ENCODE peak calls at places on chromosomes 12 and 14, in seven cellular contexts. Z is mammary epithelial cell, P is tibial artery, M is aorta, N is AG10803, I is testis, E is neural progenitor cell. H is an unnamed sample.

GRCh38 chr12:107344035-107344808 is 250.9 kb upstream of the CRY1 start:
- DNase-seq in Z (peak; percentile 91), P (no peak), M (no peak), N (peak; percentile 32), I (no peak), E (no peak), H (no peak)

GRCh38 chr12:25723286-25723685 is 170.2 kb upstream of the LMNTD1 start:
- DNase-seq in Z (no peak), P (no peak), M (no peak), N (peak; percentile 40), I (no peak), E (no peak), H (no peak)

GRCh38 chr12:13450231-13451080 is 253.9 kb downstream of the EMP1 start:
- DNase-seq in Z (no peak), P (no peak), M (no peak), N (no peak), I (no peak), E (no peak), H (no peak)

GRCh38 chr12:124646385-124647230 is 79.2 kb upstream of the NCOR2 start:
- DNase-seq in Z (no peak), P (no peak), M (no peak), N (no peak), I (no peak), E (no peak), H (no peak)

GRCh38 chr14:96138241-96138640 is 66.4 kb upstream of the BDKRB2 start:
- DNase-seq in Z (no peak), P (no peak), M (no peak), N (peak; percentile 14), I (no peak), E (no peak), H (no peak)

GRCh38 chr14:90726656-90727055 is 89.6 kb downstream of the TTC7B start:
- DNase-seq in Z (peak; percentile 29), P (peak; percentile 81), M (no peak), N (peak; percentile 73), I (no peak), E (peak; percentile 64), H (no peak)

GRCh38 chr12:52647601-52648000 is 4.4 kb downstream of the KRT2 start:
- DNase-seq in Z (no peak), P (no peak), M (no peak), N (no peak), I (no peak), E (no peak), H (no peak)

GRCh38 chr14:91129261-91129660 is 15.4 kb downstream of the DGLUCY start:
- DNase-seq in Z (no peak), P (no peak), M (no peak), N (no peak), I (no peak), E (no peak), H (no peak)

GRCh38 chr12:29582677-29583076 is 85.2 kb upstream of the OVCH1 start:
- DNase-seq in Z (no peak), P (no peak), M (peak; percentile 77), N (no peak), I (no peak), E (no peak), H (no peak)

GRCh38 chr12:115528466-115528865 is 749.0 kb downstream of the MED13L start:
- DNase-seq in Z (no peak), P (no peak), M (no peak), N (no peak), I (no peak), E (no peak), H (no peak)

GRCh38 chr14:76708028-76708427 is 53.2 kb upstream of the VASH1 start:
- DNase-seq in Z (no peak), P (no peak), M (no peak), N (no peak), I (no peak), E (no peak), H (no peak)

GRCh38 chr12:48043771-48044170 is 39.5 kb upstream of the COL2A1 start:
- DNase-seq in Z (no peak), P (no peak), M (no peak), N (no peak), I (no peak), E (no peak), H (no peak)

GRCh38 chr14:90429764-90430163 is 32.9 kb downstream of the CALM1 start:
- DNase-seq in Z (no peak), P (no peak), M (no peak), N (no peak), I (no peak), E (no peak), H (no peak)

GRCh38 chr14:91244501-91244901 is at the start of gene GPR68:
- DNase-seq in Z (no peak), P (peak; percentile 70), M (peak; percentile 79), N (peak; percentile 84), I (peak; percentile 78), E (peak; percentile 71), H (no peak)

GRCh38 chr12:42776396-42776795 is 186.8 kb upstream of the PRICKLE1 start:
- DNase-seq in Z (no peak), P (no peak), M (no peak), N (no peak), I (no peak), E (no peak), H (no peak)

GRCh38 chr12:28226705-28227104 is 36.4 kb downstream of the CCDC91 start:
- DNase-seq in Z (no peak), P (no peak), M (no peak), N (no peak), I (no peak), E (no peak), H (no peak)

GRCh38 chr12:12859690-12860089 is 31.7 kb upstream of the GPRC5A start:
- DNase-seq in Z (peak; percentile 48), P (no peak), M (no peak), N (no peak), I (no peak), E (no peak), H (no peak)

GRCh38 chr14:72708708-72709475 is 185.0 kb downstream of the DPF3 start:
- DNase-seq in Z (peak; percentile 9), P (no peak), M (no peak), N (no peak), I (peak; percentile 52), E (peak; percentile 75), H (no peak)

GRCh38 chr14:68518910-68519686 is 273.8 kb downstream of the ZFP36L1 start:
- DNase-seq in Z (peak; percentile 59), P (no peak), M (no peak), N (no peak), I (no peak), E (no peak), H (no peak)

GRCh38 chr14:98548071-98548686 is 723.8 kb downstream of the BCL11B start:
- DNase-seq in Z (no peak), P (no peak), M (no peak), N (no peak), I (no peak), E (no peak), H (no peak)

GRCh38 chr12:13661005-13661887 is 320.2 kb downstream of the GRIN2B start:
- DNase-seq in Z (peak; percentile 30), P (peak; percentile 33), M (no peak), N (peak; percentile 72), I (peak; percentile 72), E (peak; percentile 79), H (peak; percentile 32)

GRCh38 chr14:85531141-85531593 is 1.2 kb downstream of the FLRT2 start:
- DNase-seq in Z (peak; percentile 75), P (no peak), M (peak; percentile 84), N (peak; percentile 84), I (no peak), E (peak; percentile 69), H (peak; percentile 29)

GRCh38 chr12:67589078-67589477 is 59.5 kb upstream of the DYRK2 start:
- DNase-seq in Z (no peak), P (no peak), M (no peak), N (no peak), I (no peak), E (no peak), H (no peak)

GRCh38 chr14:35992816-35993511 is 166.8 kb downstream of the BRMS1L start:
- DNase-seq in Z (no peak), P (no peak), M (no peak), N (no peak), I (no peak), E (no peak), H (no peak)

GRCh38 chr14:94679106-94679819 is 67.1 kb downstream of the SERPINA3 start:
- DNase-seq in Z (no peak), P (no peak), M (peak; percentile 45), N (no peak), I (peak; percentile 10), E (no peak), H (no peak)

GRCh38 chr12:64550758-64551157 is 59.5 kb upstream of the RASSF3 start:
- DNase-seq in Z (no peak), P (no peak), M (no peak), N (no peak), I (no peak), E (no peak), H (no peak)

GRCh38 chr12:41333988-41334387 is 145.9 kb downstream of the PDZRN4 start:
- DNase-seq in Z (no peak), P (no peak), M (no peak), N (no peak), I (no peak), E (no peak), H (peak; percentile 33)

GRCh38 chr12:95158919-95159318 is 58.3 kb downstream of the FGD6 start:
- DNase-seq in Z (no peak), P (no peak), M (no peak), N (no peak), I (no peak), E (no peak), H (no peak)
- H3K4me3 ChIP-seq in Z (no peak overlapping the region), P (no peak overlapping the region), M (no peak overlapping the region), N (no peak overlapping the region), I (no peak overlapping the region), E (no peak overlapping the region), H (no peak overlapping the region)

GRCh38 chr14:75334191-75335051 is 55.8 kb downstream of the FOS start:
- DNase-seq in Z (no peak), P (peak; percentile 62), M (no peak), N (peak; percentile 44), I (peak; percentile 71), E (no peak), H (no peak)
- H3K4me3 ChIP-seq in Z (no peak overlapping the region), P (no peak overlapping the region), M (no peak overlapping the region), N (no peak overlapping the region), I (peak overlapping the region; percentile 43), E (no peak overlapping the region), H (no peak overlapping the region)

DNA sequence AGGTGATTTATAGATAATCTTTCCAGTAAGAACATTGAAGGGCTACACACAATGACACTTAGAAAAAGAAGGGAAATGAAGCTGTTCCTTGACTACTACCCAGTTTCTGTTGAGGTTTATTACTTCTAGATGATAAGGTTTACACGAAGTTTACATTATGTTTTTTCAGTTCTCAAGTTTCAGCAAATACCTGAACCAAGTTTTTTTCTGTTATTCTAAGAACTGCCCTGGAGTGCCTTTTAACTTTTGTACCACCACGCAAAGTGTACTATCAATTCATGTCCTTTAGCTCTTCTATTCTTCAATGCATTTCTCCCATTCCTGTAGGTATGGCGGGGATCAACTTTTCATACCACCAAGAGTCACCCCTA is 5.8 kb downstream of the FBXL14 start:
- DNase-seq in Z (no peak), P (no peak), M (no peak), N (no peak), I (no peak), E (no peak), H (no peak)
- H3K4me3 ChIP-seq in Z (no peak overlapping the region), P (no peak overlapping the region), M (no peak overlapping the region), N (no peak overlapping the region), I (no peak overlapping the region), E (peak overlapping the region; percentile 33), H (no peak overlapping the region)

DNA sequence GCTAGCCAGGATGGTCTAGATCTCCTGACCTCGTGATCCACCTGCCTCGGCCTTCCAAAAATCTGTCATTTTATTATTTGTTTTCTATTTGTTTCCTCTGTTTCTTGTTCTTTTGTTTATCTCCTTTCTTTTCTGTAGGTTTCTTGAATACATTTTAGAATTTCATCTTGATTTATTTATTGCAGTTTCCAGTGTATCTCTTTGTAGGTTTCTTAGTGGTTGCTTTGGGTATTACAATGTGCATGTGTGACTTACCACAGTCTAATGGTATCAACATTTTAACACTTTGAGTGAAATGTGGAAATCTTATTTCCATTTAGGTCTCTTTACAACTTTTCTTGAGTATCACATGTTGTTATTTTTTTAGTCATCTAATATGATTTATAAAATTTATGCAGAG is 29.9 kb upstream of the MUCL1 start:
- DNase-seq in Z (no peak), P (no peak), M (no peak), N (no peak), I (no peak), E (no peak), H (no peak)
- H3K4me3 ChIP-seq in Z (no peak overlapping the region), P (no peak overlapping the region), M (no peak overlapping the region), N (no peak overlapping the region), I (no peak overlapping the region), E (no peak overlapping the region), H (no peak overlapping the region)

H was measured in HAP-1.